ENCODE peak calls at places on chromosomes 11 and 22, in ten cellular contexts. E, R, G, P, N, Z, O, Q, B and X are unnamed samples.

GRCh38 chr11:68121067-68121899 is at the start of gene CHKA:
- DNase-seq in Z (peak), G (peak), P (peak), E (peak), R (peak), O (peak), Q (peak), N (peak), B (peak), X (peak)

GRCh38 chr22:38196791-38197429 is 4.9 kb upstream of the MAFF start:
- DNase-seq in R (no peak), B (no peak), P (no peak), O (no peak), E (no peak), Z (no peak), Q (no peak), G (peak), N (no peak), X (no peak)

GRCh38 chr11:99739464-99740089 is 718.8 kb downstream of the CNTN5 start:
- DNase-seq in G (peak), Q (no peak), R (peak), Z (peak), O (peak), N (no peak), E (no peak), P (no peak), B (no peak), X (no peak)

GRCh38 chr11:10373340-10373739 is 68.5 kb downstream of the ADM start:
- DNase-seq in P (no peak), O (no peak), G (no peak), B (no peak), Q (no peak), E (no peak), Z (no peak), N (no peak), R (no peak), X (no peak)

GRCh38 chr11:61814242-61814957 is 2.4 kb downstream of the FADS1 start:
- DNase-seq in G (peak), B (no peak), P (no peak), R (no peak), O (no peak), Q (peak), Z (no peak), N (peak), E (peak), X (no peak)

GRCh38 chr11:14587203-14587602 is 56.4 kb upstream of the PDE3B start:
- DNase-seq in B (no peak), G (no peak), E (no peak), Q (no peak), O (no peak), P (no peak), N (no peak), Z (no peak), R (no peak), X (no peak)

GRCh38 chr11:124075841-124076571 is 34.9 kb upstream of the OR10G7 start:
- DNase-seq in E (peak), R (peak), O (no peak), Q (peak), B (no peak), G (peak), P (no peak), N (no peak), Z (no peak), X (no peak)

GRCh38 chr11:126391970-126392637 is 36.6 kb downstream of the ST3GAL4 start:
- DNase-seq in R (no peak), O (no peak), P (no peak), Z (no peak), Q (peak), G (peak), E (peak), N (no peak), B (no peak), X (peak)

GRCh38 chr22:26535499-26535898 is 23.2 kb upstream of the TFIP11 start:
- DNase-seq in Z (no peak), P (no peak), R (no peak), E (no peak), Q (no peak), O (no peak), B (no peak), G (no peak), N (no peak), X (no peak)

GRCh38 chr11:43508511-43508918 is 149.8 kb downstream of the TTC17 start:
- DNase-seq in O (no peak), Z (no peak), B (no peak), P (no peak), G (no peak), N (no peak), Q (no peak), E (no peak), R (no peak), X (peak)

GRCh38 chr11:61626580-61627380 is 45.9 kb upstream of the SYT7 start:
- DNase-seq in P (peak), O (no peak), R (peak), Q (no peak), N (peak), Z (no peak), E (no peak), G (peak), B (no peak), X (peak)

GRCh38 chr11:127003260-127003981 is 2.9 kb upstream of the KIRREL3 start:
- DNase-seq in O (peak), Z (no peak), R (peak), E (peak), P (no peak), N (no peak), B (no peak), G (peak), Q (peak), X (no peak)

GRCh38 chr22:37777122-37777687 is 30.5 kb upstream of the GCAT start:
- DNase-seq in Z (peak), Q (no peak), O (peak), B (no peak), P (peak), N (peak), G (peak), R (no peak), E (no peak), X (peak)

GRCh38 chr11:4118107-4118506 is 23.5 kb downstream of the RRM1 start:
- DNase-seq in G (no peak), N (no peak), O (no peak), E (no peak), P (no peak), Z (no peak), R (no peak), Q (no peak), B (no peak), X (no peak)

GRCh38 chr11:3111919-3112690 is 53.0 kb downstream of the OSBPL5 start:
- DNase-seq in N (no peak), O (peak), B (no peak), Q (no peak), E (no peak), G (no peak), R (no peak), P (no peak), Z (no peak), X (no peak)

GRCh38 chr11:89416961-89417360 is 74.2 kb downstream of the NOX4 start:
- DNase-seq in O (no peak), G (peak), P (no peak), R (no peak), N (no peak), Q (no peak), Z (no peak), B (no peak), E (no peak), X (no peak)

GRCh38 chr22:24707477-24707816 is 67.1 kb downstream of the PIWIL3 start:
- DNase-seq in E (no peak), N (no peak), P (no peak), Z (no peak), O (no peak), G (peak), Q (no peak), B (no peak), R (no peak), X (no peak)

GRCh38 chr11:108901359-108901758 is 236.5 kb downstream of the DDX10 start:
- DNase-seq in N (no peak), P (no peak), Z (no peak), Q (no peak), E (no peak), B (no peak), G (no peak), O (no peak), R (no peak), X (no peak)

GRCh38 chr11:91194551-91194950 is 971.7 kb upstream of the CHORDC1 start:
- DNase-seq in Z (no peak), E (no peak), B (no peak), P (no peak), O (no peak), R (no peak), Q (no peak), N (no peak), G (no peak), X (no peak)

GRCh38 chr11:83477772-83478171 is 191.6 kb upstream of the CCDC90B start:
- DNase-seq in E (no peak), R (no peak), G (no peak), O (no peak), N (no peak), P (no peak), Q (no peak), B (no peak), Z (no peak), X (no peak)

GRCh38 chr22:35637254-35637653 is 11.0 kb upstream of the APOL6 start:
- DNase-seq in B (no peak), E (no peak), Z (no peak), O (no peak), G (no peak), P (no peak), Q (no peak), R (peak), N (no peak), X (no peak)

GRCh38 chr11:11843233-11843632 is 1.5 kb downstream of the USP47 start:
- DNase-seq in N (no peak), B (peak), R (no peak), E (no peak), O (peak), Z (peak), P (no peak), Q (no peak), G (no peak), X (peak)

GRCh38 chr11:15742626-15743243 is 613.6 kb downstream of the SOX6 start:
- DNase-seq in G (no peak), B (no peak), N (no peak), Z (no peak), Q (no peak), O (no peak), E (no peak), R (no peak), P (no peak), X (no peak)

GRCh38 chr11:92311616-92312449 is 87.2 kb downstream of the FAT3 start:
- DNase-seq in O (no peak), Z (no peak), R (no peak), Q (no peak), B (no peak), E (no peak), G (peak), N (no peak), P (no peak), X (no peak)

GRCh38 chr22:17767236-17768065 is 6.8 kb downstream of the BID start:
- DNase-seq in O (no peak), E (no peak), B (peak), Q (no peak), N (no peak), R (no peak), P (no peak), Z (no peak), G (no peak), X (no peak)

GRCh38 chr11:2746401-2747230 is 46.8 kb upstream of the KCNQ1OT1 start:
- DNase-seq in B (no peak), O (no peak), N (no peak), P (no peak), E (peak), Z (no peak), Q (no peak), R (peak), G (no peak), X (no peak)

GRCh38 chr11:44311339-44312261 is 1.7 kb upstream of the ALX4 start:
- DNase-seq in O (no peak), B (no peak), P (no peak), N (no peak), Q (no peak), G (no peak), E (no peak), R (no peak), Z (no peak), X (no peak)

GRCh38 chr11:99535406-99535805 is 514.7 kb downstream of the CNTN5 start:
- DNase-seq in Q (no peak), B (no peak), G (no peak), P (no peak), Z (no peak), N (no peak), O (no peak), R (no peak), E (no peak), X (no peak)

GRCh38 chr11:336666-337002 is 16.0 kb upstream of the IFITM3 start:
- DNase-seq in N (no peak), Q (no peak), P (no peak), Z (no peak), O (no peak), R (no peak), E (no peak), B (no peak), G (no peak), X (no peak)

GRCh38 chr11:78339945-78340344 is 77.7 kb downstream of the GAB2 start:
- DNase-seq in O (no peak), R (no peak), G (no peak), E (no peak), P (no peak), N (no peak), Q (no peak), B (no peak), Z (no peak), X (no peak)
- H3K27ac ChIP-seq in O (no peak), R (no peak), G (no peak), E (peak), P (no peak), N (no peak), Q (peak), B (no peak), Z (no peak), X (no peak)

DNA sequence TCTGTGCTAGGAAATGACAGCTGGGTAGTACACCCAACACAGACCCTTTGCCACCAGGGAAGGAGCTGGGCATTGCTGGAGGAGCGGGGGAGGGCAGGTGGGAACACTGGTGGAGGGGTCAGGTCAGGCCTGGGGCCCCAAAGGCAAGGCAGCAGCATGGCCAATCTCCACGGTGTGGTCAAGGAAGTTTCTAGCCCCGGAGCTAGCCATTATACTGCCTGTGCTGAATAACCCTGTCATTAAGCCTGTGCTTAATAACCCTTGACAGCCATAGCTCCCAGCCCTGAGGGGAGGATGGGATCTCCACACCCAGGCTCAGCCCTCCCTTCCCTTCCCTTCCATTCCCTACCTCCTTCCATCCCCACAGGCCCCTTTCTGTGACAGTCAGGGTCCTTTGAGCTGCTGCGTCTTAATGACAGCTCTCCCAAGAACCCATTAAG is 2.1 kb downstream of the TMPRSS4 start:
- DNase-seq in N (no peak), Q (no peak), E (no peak), R (no peak), B (no peak), P (no peak), G (no peak), O (no peak), Z (no peak), X (no peak)
- H3K27ac ChIP-seq in N (no peak), Q (no peak), E (no peak), R (no peak), B (no peak), P (no peak), G (no peak), O (no peak), Z (no peak), X (no peak)

GRCh38 chr22:42943981-42944380 is 71.0 kb downstream of the PACSIN2 start:
- DNase-seq in Q (no peak), O (no peak), P (no peak), E (no peak), N (no peak), Z (no peak), G (no peak), B (no peak), R (no peak), X (no peak)
- H3K27ac ChIP-seq in Q (no peak), O (no peak), P (peak), E (peak), N (peak), Z (no peak), G (no peak), B (no peak), R (no peak), X (no peak)

DNA sequence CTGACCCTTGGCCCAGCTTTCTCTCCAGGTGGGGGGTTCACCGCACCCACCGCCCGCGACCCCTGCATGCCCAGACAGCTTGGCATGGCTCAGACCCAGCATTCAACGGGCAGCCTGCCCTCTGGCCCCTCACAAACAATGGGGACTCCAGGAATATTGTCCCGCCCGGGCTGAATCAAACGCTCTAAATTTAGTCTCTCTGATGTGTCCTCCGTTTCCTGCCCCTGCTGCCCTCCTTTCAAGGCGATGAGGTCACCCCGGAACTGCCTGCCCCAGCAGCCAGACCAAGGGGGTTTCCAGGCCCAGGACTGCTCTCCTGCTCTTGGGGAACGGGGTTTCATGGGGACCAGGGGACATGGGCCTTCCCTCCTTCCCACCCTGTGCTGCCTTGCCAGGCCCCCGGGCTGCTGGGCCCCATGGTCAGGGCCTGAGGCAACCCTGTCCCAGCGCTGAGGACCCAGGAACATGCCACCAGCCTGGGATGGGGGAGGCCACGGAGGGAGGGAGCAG is 10.1 kb upstream of the PDGFB start:
- DNase-seq in P (no peak), Q (no peak), G (no peak), Z (no peak), R (no peak), O (peak), B (no peak), E (no peak), N (no peak), X (no peak)
- H3K27ac ChIP-seq in P (peak), Q (no peak), G (no peak), Z (peak), R (no peak), O (peak), B (no peak), E (peak), N (peak), X (peak)

DNA sequence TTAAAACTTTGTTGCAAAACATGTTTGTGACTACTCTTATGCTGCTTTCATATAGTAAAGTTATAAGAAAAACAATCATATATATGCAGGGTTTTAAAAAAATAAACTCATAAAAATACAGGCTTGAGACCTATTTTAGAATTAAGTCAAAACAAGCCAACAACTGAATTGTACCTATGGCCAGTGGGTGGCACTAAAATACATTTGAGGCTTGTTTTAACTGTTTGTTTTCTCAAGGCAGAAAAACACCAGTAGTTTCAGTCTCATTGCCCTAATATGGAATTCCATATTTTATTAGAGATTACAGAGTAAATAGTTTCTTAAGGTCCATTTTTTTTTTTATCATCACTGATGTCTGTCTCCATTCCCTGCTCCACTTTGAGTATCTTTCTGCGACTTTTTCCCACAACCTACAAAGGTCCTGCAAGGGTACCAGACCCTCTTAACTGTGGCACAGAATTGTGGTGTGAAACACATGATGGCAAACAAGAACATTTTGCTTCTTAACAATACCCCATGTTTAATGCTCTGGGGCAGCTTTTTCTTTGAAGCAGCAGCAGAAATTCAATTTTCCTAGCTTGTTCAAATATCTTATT is 8.5 kb upstream of the CCDC89 start:
- DNase-seq in R (no peak), O (peak), N (no peak), G (peak), B (peak), Z (no peak), P (no peak), Q (no peak), E (no peak), X (no peak)
- H3K27ac ChIP-seq in R (no peak), O (no peak), N (no peak), G (no peak), B (no peak), Z (no peak), P (no peak), Q (no peak), E (no peak), X (no peak)

GRCh38 chr11:21794306-21794705 is 398.6 kb upstream of the ANO5 start:
- DNase-seq in B (no peak), P (no peak), Z (no peak), Q (no peak), R (no peak), G (no peak), E (no peak), O (no peak), N (no peak), X (no peak)

GRCh38 chr11:21798216-21798615 is 394.7 kb upstream of the ANO5 start:
- DNase-seq in Z (no peak), R (no peak), G (no peak), E (no peak), N (no peak), B (no peak), P (no peak), O (no peak), Q (no peak), X (no peak)
- H3K27ac ChIP-seq in Z (no peak), R (no peak), G (no peak), E (no peak), N (no peak), B (no peak), P (no peak), O (no peak), Q (no peak), X (no peak)

GRCh38 chr22:49553076-49553475 is 274.6 kb downstream of the BRD1 start:
- DNase-seq in R (no peak), B (no peak), O (no peak), G (no peak), N (no peak), P (no peak), Z (no peak), E (peak), Q (no peak), X (no peak)

GRCh38 chr22:49553518-49554295 is 274.0 kb downstream of the BRD1 start:
- DNase-seq in Q (no peak), E (peak), O (no peak), B (no peak), R (no peak), Z (no peak), N (no peak), P (no peak), G (no peak), X (no peak)

GRCh38 chr22:49550766-49551362 is 276.8 kb downstream of the BRD1 start:
- DNase-seq in Z (no peak), N (no peak), P (no peak), E (peak), R (no peak), B (no peak), O (no peak), Q (no peak), G (no peak), X (no peak)

GRCh38 chr22:49551446-49551845 is 276.2 kb downstream of the BRD1 start:
- DNase-seq in Z (no peak), N (no peak), G (no peak), O (no peak), E (peak), B (no peak), P (no peak), Q (no peak), R (no peak), X (no peak)

DNA sequence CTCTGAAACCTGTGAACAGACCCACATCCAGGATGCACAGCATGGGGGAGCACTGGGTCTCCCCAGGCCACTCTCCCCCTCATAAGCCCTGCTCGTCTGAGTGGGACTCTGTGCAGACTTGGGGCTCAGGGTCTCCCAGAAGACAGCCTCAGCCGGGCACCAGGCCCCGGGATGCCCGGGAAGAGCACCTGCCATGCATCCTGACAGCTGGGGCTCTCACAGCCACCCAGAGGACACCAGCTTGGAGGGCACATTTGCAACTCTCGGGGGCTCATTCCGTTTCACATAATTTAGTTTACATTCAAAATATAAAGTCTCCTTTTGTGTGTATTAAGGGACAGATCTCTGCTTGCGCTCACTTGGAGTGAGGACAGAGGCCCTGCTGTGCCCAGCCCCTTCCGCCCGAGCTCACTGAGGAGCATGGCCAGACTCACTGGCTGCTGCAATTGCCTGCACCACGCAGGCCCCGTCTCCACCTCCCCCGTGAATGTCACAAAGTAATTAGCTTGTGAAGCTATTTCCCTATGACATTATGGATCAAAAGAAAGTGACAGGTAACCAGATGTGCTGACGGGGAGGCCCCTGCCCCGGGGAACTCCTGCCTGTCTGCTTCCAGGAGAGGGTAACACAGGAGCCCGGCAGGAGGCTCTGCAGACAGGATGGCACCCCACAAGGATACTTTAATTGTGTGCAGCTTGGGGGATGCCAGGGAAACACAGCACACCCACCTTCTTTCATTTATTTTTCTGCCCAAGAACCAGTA is 275.6 kb downstream of the BRD1 start:
- DNase-seq in G (no peak), B (no peak), R (no peak), Q (no peak), N (no peak), P (no peak), O (no peak), Z (no peak), E (peak), X (no peak)
- H3K27ac ChIP-seq in G (no peak), B (no peak), R (no peak), Q (no peak), N (no peak), P (no peak), O (no peak), Z (no peak), E (no peak), X (no peak)

GRCh38 chr11:36345535-36346141 is 49.5 kb downstream of the PRR5L start:
- DNase-seq in Z (no peak), B (no peak), G (no peak), R (no peak), Q (no peak), P (no peak), O (no peak), N (no peak), E (no peak), X (no peak)
- H3K27ac ChIP-seq in Z (no peak), B (no peak), G (no peak), R (peak), Q (no peak), P (no peak), O (no peak), N (no peak), E (no peak), X (no peak)